ENCODE peak calls at places on chromosomes 12 and 14, in ten cellular contexts. U is NB4, H is erythroblast, L is A549, F is stomach, P is body of pancreas, R is lower leg skin, N is esophagus squamous epithelium, J is IMR-90, I is transverse colon. X is an unnamed sample.

GRCh38 chr12:79023261-79023660 is 158.7 kb downstream of the SYT1 start:
- DNase-seq in U (no peak), F (no peak), R (no peak), N (no peak), L (no peak), I (no peak), P (no peak), J (no peak), H (no peak), X (no peak)

GRCh38 chr14:34714320-34715107 is at the start of gene CFL2:
- DNase-seq in U (peak), I (peak), F (peak), J (peak), P (peak), R (peak), H (peak), L (peak), N (peak), X (peak)

GRCh38 chr12:46024099-46024498 is 33.7 kb upstream of the SCAF11 start:
- DNase-seq in R (no peak), P (no peak), I (no peak), U (peak), L (peak), N (no peak), F (no peak), J (no peak), H (no peak), X (no peak)

GRCh38 chr12:91139981-91140659 is 28.8 kb upstream of the LUM start:
- DNase-seq in J (peak), L (no peak), I (no peak), F (no peak), R (no peak), H (no peak), N (no peak), U (no peak), P (no peak), X (no peak)

GRCh38 chr14:75662966-75663365 is 1.9 kb downstream of the TTLL5 start:
- DNase-seq in J (no peak), P (no peak), N (no peak), H (no peak), I (no peak), L (no peak), F (no peak), U (no peak), R (no peak), X (no peak)

GRCh38 chr14:39827901-39828655 is 395.8 kb upstream of the FBXO33 start:
- DNase-seq in I (no peak), J (no peak), U (no peak), R (no peak), F (no peak), P (no peak), H (no peak), L (no peak), N (no peak), X (no peak)

GRCh38 chr12:65598688-65599087 is 225.6 kb upstream of the HMGA2 start:
- DNase-seq in U (no peak), H (no peak), P (no peak), L (no peak), F (no peak), J (no peak), R (no peak), N (no peak), I (no peak), X (no peak)

GRCh38 chr12:60529261-60529660 is 933.4 kb downstream of the SLC16A7 start:
- DNase-seq in L (no peak), J (no peak), P (no peak), N (no peak), R (no peak), H (no peak), U (no peak), F (no peak), I (no peak), X (no peak)

GRCh38 chr12:7113389-7113871 is 4.4 kb upstream of the C1RL start:
- DNase-seq in I (peak), J (peak), U (peak), F (no peak), L (peak), N (no peak), P (no peak), R (no peak), H (peak), X (no peak)

GRCh38 chr14:105475269-105475915 is 771 bp downstream of the CRIP2 start:
- DNase-seq in R (peak), H (no peak), N (no peak), U (no peak), L (no peak), I (no peak), P (no peak), J (peak), F (no peak), X (peak)

GRCh38 chr12:116934908-116935698 is 24.4 kb downstream of the FBXW8 start:
- DNase-seq in U (no peak), P (peak), F (peak), J (no peak), L (no peak), I (no peak), N (no peak), R (no peak), H (no peak), X (no peak)

GRCh38 chr12:89353188-89353822 is 1.0 kb upstream of the DUSP6 start:
- DNase-seq in I (peak), P (peak), N (no peak), J (peak), H (peak), R (peak), L (peak), U (peak), F (peak), X (peak)

GRCh38 chr12:116459011-116459410 is 100.2 kb upstream of the MAP1LC3B2 start:
- DNase-seq in H (no peak), P (no peak), R (no peak), J (no peak), L (no peak), F (no peak), I (no peak), N (no peak), U (peak), X (no peak)

GRCh38 chr12:24360907-24361306 is 411.4 kb upstream of the SOX5 start:
- DNase-seq in J (peak), H (no peak), F (no peak), N (no peak), U (no peak), I (no peak), L (no peak), R (no peak), P (no peak), X (no peak)

GRCh38 chr12:40645361-40645760 is 46.9 kb upstream of the CNTN1 start:
- DNase-seq in P (no peak), L (no peak), R (no peak), N (no peak), U (no peak), J (no peak), I (no peak), H (no peak), F (no peak), X (no peak)

GRCh38 chr14:69439516-69440270 is 41.2 kb downstream of the SLC39A9 start:
- DNase-seq in P (no peak), H (no peak), J (no peak), I (no peak), U (peak), R (no peak), N (no peak), F (no peak), L (no peak), X (no peak)

GRCh38 chr12:131473261-131473660 is 237.6 kb upstream of the SFSWAP start:
- DNase-seq in J (no peak), I (no peak), R (peak), L (no peak), H (no peak), N (no peak), F (peak), U (no peak), P (no peak), X (no peak)

GRCh38 chr12:83198291-83198690 is 511.6 kb downstream of the TMTC2 start:
- DNase-seq in N (no peak), R (no peak), J (no peak), L (no peak), P (no peak), F (no peak), I (no peak), H (no peak), U (no peak), X (no peak)

GRCh38 chr12:106682594-106683234 is 91.8 kb upstream of the RIC8B start:
- DNase-seq in I (no peak), H (peak), F (no peak), J (peak), L (peak), P (no peak), R (peak), U (peak), N (no peak), X (no peak)

GRCh38 chr14:91041450-91041849 is 19.0 kb downstream of the RPS6KA5 start:
- DNase-seq in U (no peak), I (no peak), P (no peak), L (no peak), J (no peak), R (no peak), N (no peak), F (no peak), H (no peak), X (no peak)

GRCh38 chr14:83120187-83120586 is 1586.5 kb upstream of the SEL1L start:
- DNase-seq in N (no peak), F (no peak), I (no peak), P (no peak), L (no peak), J (peak), U (no peak), R (no peak), H (no peak), X (no peak)

GRCh38 chr12:12901158-12901791 is 9.9 kb downstream of the GPRC5A start:
- DNase-seq in I (peak), P (no peak), N (no peak), J (peak), R (peak), L (peak), H (no peak), U (peak), F (no peak), X (peak)

GRCh38 chr14:89339579-89339978 is 77.5 kb downstream of the FOXN3 start:
- DNase-seq in P (no peak), J (no peak), N (no peak), I (no peak), R (no peak), H (no peak), U (no peak), L (no peak), F (no peak), X (no peak)
- TF ChIP-seq POLR2A in P (no peak), J (no peak), N (no peak), I (no peak), R (no peak), H (no peak), U (no peak), L (no peak), F (no peak), X (no peak)

GRCh38 chr14:99479160-99479902 is 1.3 kb downstream of the SETD3 start:
- DNase-seq in H (peak), R (no peak), F (no peak), I (no peak), J (peak), N (no peak), L (no peak), U (no peak), P (no peak), X (no peak)

GRCh38 chr14:99480856-99481744 is at the start of the genes CCNK and SETD3:
- DNase-seq in I (peak), J (peak), F (peak), N (peak), P (peak), U (peak), R (peak), H (peak), L (peak), X (peak)

GRCh38 chr14:99481745-99482099 is 513 bp downstream of the CCNK start:
- DNase-seq in U (peak), H (peak), F (no peak), R (no peak), N (no peak), J (peak), I (no peak), L (peak), P (no peak), X (no peak)

GRCh38 chr14:99478133-99478532 is 2.5 kb downstream of the SETD3 start:
- DNase-seq in R (no peak), U (no peak), H (no peak), F (no peak), P (no peak), I (no peak), N (no peak), J (no peak), L (no peak), X (no peak)

DNA sequence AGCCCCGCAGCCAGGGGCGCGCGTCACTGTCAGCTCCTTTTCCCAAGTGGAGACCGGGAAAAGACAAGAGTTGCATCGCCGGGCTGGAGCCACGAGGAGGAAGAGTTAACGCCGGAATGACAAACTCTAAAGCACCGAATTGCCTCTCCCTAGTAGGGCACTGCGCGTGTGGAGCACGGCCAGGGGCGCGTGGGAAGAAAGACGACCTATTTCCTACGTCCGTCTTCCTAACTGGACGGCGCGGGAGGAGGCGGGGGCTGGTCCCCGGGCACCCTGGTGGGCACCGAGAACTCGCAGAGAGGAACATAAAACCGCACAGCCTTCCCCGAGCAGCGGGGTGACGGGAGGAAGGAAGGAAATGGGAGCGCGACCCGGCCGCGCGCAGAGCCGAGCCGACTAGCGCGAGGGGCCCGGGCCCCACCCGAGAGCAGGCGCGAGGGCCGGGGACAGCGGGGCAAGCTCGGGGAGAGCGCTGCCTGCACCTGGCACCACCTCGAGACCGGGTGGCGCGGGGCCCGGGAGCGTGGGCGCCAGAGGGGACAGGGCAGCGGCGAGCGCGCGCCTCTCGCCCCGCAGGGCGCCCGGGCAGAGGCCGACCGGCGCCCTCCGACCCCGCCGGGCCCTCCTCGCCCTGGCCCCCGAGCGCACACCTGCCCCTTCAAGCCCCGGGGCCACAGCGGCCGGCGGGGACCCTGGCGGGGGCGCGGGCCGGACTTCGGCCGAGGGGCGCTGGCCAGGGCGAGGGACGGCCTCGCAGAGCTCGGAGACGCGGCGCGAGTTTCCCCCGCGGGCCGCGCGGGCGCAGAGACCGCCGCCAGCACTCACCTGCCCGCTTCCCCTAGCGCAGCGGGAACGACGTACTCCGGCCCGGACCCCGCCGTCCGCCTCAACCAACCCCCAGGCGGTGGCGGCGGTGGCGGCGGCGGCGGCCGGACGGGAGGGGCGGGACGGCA is 480 bp downstream of the SETD3 start:
- DNase-seq in L (peak), I (peak), N (peak), P (peak), H (peak), R (peak), F (peak), U (peak), J (peak), X (peak)
- TF ChIP-seq POLR2A in L (peak), I (peak), N (no peak), P (peak), H (no peak), R (no peak), F (no peak), U (peak), J (peak), X (peak)

GRCh38 chr12:57489157-57489641 is 1.3 kb downstream of the MARS1 start:
- DNase-seq in N (no peak), I (no peak), P (no peak), L (no peak), H (no peak), U (peak), F (no peak), J (peak), R (no peak), X (no peak)

GRCh38 chr12:57485695-57486094 is 2.2 kb upstream of the MARS1 start:
- DNase-seq in P (no peak), R (no peak), J (no peak), I (no peak), H (no peak), N (no peak), F (no peak), U (no peak), L (no peak), X (no peak)

GRCh38 chr12:57488397-57489156 is 709 bp downstream of the MARS1 start:
- DNase-seq in F (no peak), H (peak), L (no peak), I (no peak), R (no peak), N (no peak), U (no peak), P (no peak), J (peak), X (no peak)

GRCh38 chr12:57487055-57487596 is 742 bp upstream of the MARS1 start:
- DNase-seq in L (no peak), J (no peak), R (no peak), N (no peak), I (no peak), U (no peak), P (no peak), H (no peak), F (no peak), X (no peak)

DNA sequence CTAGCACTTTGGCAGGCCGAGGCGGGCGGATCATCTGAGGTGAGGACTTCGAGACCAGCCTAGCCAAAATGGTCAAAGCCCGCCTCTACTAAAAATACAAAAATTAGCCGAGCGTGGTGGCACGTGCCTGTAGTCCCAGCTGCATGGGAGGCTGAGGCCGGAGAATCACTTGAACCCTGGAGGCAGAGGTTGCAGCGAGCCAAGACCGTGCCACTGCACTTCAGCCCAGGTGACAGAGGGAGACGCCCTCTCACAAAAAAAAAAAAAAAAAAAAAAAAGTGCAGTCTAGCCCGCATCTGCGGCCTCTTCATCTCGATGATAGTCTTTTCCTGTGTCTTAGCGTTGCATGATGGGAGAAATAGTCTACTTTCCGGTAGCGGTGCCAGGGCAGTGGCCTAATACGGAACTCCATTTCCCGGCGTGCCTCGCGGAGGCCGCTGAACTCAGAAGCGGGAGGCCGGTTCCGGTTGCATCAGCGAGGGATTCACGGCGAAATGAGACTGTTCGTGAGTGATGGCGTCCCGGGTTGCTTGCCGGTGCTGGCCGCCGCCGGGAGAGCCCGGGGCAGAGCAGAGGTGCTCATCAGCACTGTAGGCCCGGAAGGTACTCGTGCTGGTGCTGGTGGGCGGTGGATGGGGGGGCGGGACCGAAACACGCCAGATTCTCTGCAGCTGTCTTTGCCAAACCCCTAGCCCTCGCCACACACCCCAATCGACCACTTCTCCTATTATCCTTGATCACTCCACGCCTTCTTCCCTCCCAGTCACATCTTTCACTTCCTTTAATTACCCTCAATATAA is at the start of gene MARS1:
- DNase-seq in R (peak), P (peak), N (peak), L (peak), H (peak), J (peak), I (peak), U (peak), F (peak), X (peak)
- TF ChIP-seq POLR2A in R (no peak), P (peak), N (no peak), L (peak), H (peak), J (peak), I (peak), U (peak), F (no peak), X (peak)

DNA sequence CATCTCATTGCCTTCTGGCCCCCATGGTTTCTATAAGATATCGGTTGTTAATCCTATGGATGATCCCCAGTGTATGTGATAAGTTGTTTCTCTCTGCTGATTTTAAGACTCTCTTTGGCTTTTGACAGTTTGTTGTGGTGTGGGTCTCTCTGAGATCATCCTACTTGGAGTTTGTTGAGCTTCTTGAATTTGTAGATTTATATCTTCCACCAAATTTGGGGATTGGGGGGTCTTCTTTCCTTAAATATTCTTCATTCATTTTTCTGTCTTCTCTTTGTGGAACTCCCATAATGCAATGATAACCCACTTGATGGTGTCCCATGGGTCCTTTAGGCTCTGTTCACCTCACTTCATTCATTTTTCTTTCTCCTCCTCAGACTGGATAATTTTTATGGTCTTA is 20.0 kb upstream of the BBS10 start:
- DNase-seq in J (no peak), P (no peak), H (no peak), F (no peak), R (no peak), U (no peak), N (no peak), L (no peak), I (no peak), X (no peak)
- TF ChIP-seq POLR2A in J (no peak), P (no peak), H (no peak), F (no peak), R (no peak), U (no peak), N (no peak), L (no peak), I (no peak), X (no peak)

DNA sequence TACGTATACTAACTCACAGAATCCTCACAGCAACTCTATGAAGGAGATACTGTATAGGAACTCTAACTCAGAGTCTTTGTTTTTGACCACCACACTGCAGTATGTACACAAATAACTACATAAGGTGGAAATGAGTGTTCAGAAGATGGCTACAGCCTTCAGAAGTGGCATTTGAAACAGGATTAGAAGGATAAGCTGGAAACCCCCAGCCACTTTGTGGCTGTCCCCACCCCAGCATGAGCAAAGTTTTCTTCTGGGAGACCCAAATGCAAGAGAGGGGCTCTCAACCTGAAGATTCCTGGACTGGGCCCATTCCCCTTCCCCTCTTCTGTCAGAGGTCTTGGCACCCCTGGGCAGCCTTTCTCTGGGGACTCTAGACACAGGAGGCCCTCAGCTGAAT is 43.2 kb upstream of the PNMA1 start:
- DNase-seq in N (no peak), P (no peak), F (no peak), I (no peak), L (no peak), R (no peak), U (no peak), J (no peak), H (no peak), X (no peak)
- TF ChIP-seq POLR2A in N (no peak), P (no peak), F (no peak), I (no peak), L (no peak), R (no peak), U (no peak), J (no peak), H (no peak), X (no peak)

GRCh38 chr14:30621954-30622830 is at the start of gene SCFD1:
- DNase-seq in H (peak), J (peak), U (peak), F (peak), L (peak), R (peak), P (peak), I (peak), N (peak), X (peak)
- TF ChIP-seq POLR2A in H (peak), J (peak), U (peak), F (peak), L (peak), R (no peak), P (peak), I (peak), N (peak), X (peak)

GRCh38 chr12:105271364-105271763 is 35.4 kb upstream of the APPL2 start:
- DNase-seq in L (no peak), N (no peak), I (no peak), J (no peak), H (no peak), U (no peak), F (no peak), R (no peak), P (no peak), X (no peak)
- TF ChIP-seq POLR2A in L (no peak), N (no peak), I (no peak), J (no peak), H (no peak), U (no peak), F (no peak), R (no peak), P (no peak), X (no peak)